ENCODE peak calls at places on chromosome 18, in four cellular contexts. One of them, this sample, is unnamed.

GRCh38 chr18:72456802-72457201 is 87.3 kb downstream of the CBLN2 start:
- DNase-seq in AG08395: no peak
- DNase-seq in NCI-H774: no peak
- DNase-seq in EL: no peak
- DNase-seq in this sample: peak

GRCh38 chr18:8286303-8286702 is 322.9 kb upstream of the RAB12 start:
- DNase-seq in EL: no peak
- DNase-seq in AG08395: no peak
- DNase-seq in NCI-H774: no peak
- DNase-seq in this sample: no peak

GRCh38 chr18:57445488-57446319 is 10.5 kb downstream of the ONECUT2 start:
- DNase-seq in NCI-H774: no peak
- DNase-seq in AG08395: no peak
- DNase-seq in EL: no peak
- DNase-seq in this sample: no peak

GRCh38 chr18:50193796-50194622 is 938 bp downstream of the MYO5B start:
- DNase-seq in AG08395: no peak
- DNase-seq in EL: no peak
- DNase-seq in NCI-H774: no peak
- DNase-seq in this sample: no peak

GRCh38 chr18:27645929-27646328 is 460.8 kb upstream of the CHST9 start:
- DNase-seq in NCI-H774: no peak
- DNase-seq in EL: no peak
- DNase-seq in AG08395: no peak
- DNase-seq in this sample: no peak

GRCh38 chr18:76958692-76959341 is 136.5 kb downstream of the ZNF236 start:
- DNase-seq in NCI-H774: no peak
- DNase-seq in AG08395: no peak
- DNase-seq in EL: no peak
- DNase-seq in this sample: no peak

GRCh38 chr18:5142131-5142530 is 54.9 kb downstream of the AKAIN1 start:
- DNase-seq in EL: no peak
- DNase-seq in NCI-H774: no peak
- DNase-seq in AG08395: no peak
- DNase-seq in this sample: no peak

GRCh38 chr18:62616331-62616805 is 93.5 kb downstream of the ZCCHC2 start:
- DNase-seq in AG08395: peak
- DNase-seq in EL: peak
- DNase-seq in NCI-H774: no peak
- DNase-seq in this sample: no peak

GRCh38 chr18:45166341-45167108 is 448.8 kb upstream of the SLC14A2 start:
- DNase-seq in AG08395: peak
- DNase-seq in NCI-H774: no peak
- DNase-seq in EL: peak
- DNase-seq in this sample: peak

GRCh38 chr18:51107594-51108305 is 77.7 kb downstream of the SMAD4 start:
- DNase-seq in EL: peak
- DNase-seq in NCI-H774: no peak
- DNase-seq in AG08395: no peak
- DNase-seq in this sample: peak

GRCh38 chr18:55502346-55502710 is 85.7 kb downstream of the TCF4 start:
- DNase-seq in EL: no peak
- DNase-seq in NCI-H774: no peak
- DNase-seq in AG08395: no peak
- DNase-seq in this sample: no peak

GRCh38 chr18:10659000-10659399 is 133.2 kb downstream of the NAPG start:
- DNase-seq in EL: peak
- DNase-seq in NCI-H774: no peak
- DNase-seq in AG08395: no peak
- DNase-seq in this sample: no peak

GRCh38 chr18:23573948-23574431 is 12.3 kb downstream of the NPC1 start:
- DNase-seq in EL: peak
- DNase-seq in NCI-H774: no peak
- DNase-seq in AG08395: peak
- DNase-seq in this sample: no peak

GRCh38 chr18:58416704-58417683 is 211.9 kb downstream of the ALPK2 start:
- DNase-seq in AG08395: no peak
- DNase-seq in NCI-H774: no peak
- DNase-seq in EL: peak
- DNase-seq in this sample: no peak

GRCh38 chr18:21803495-21803894 is 62.9 kb downstream of the MIB1 start:
- DNase-seq in NCI-H774: no peak
- DNase-seq in AG08395: no peak
- DNase-seq in EL: no peak
- DNase-seq in this sample: no peak

GRCh38 chr18:23228102-23229051 is 93.1 kb downstream of the CABLES1 start:
- DNase-seq in EL: peak
- DNase-seq in AG08395: peak
- DNase-seq in NCI-H774: no peak
- DNase-seq in this sample: peak

GRCh38 chr18:25166113-25166512 is 185.9 kb downstream of the ZNF521 start:
- DNase-seq in EL: no peak
- DNase-seq in AG08395: no peak
- DNase-seq in NCI-H774: no peak
- DNase-seq in this sample: no peak

GRCh38 chr18:35470440-35470839 is 27.3 kb downstream of the INO80C start:
- DNase-seq in EL: no peak
- DNase-seq in NCI-H774: no peak
- DNase-seq in AG08395: no peak
- DNase-seq in this sample: no peak